ENCODE peak calls at places on chromosomes 5 and 9, in eight cellular contexts. K, R, A, S, Q, M, B and F are unnamed samples.

GRCh38 chr5:83095973-83096539 is 18.7 kb downstream of the XRCC4 start:
- DNase-seq in K (peak; percentile 55), R (no peak), A (no peak), S (no peak), Q (no peak), M (no peak), B (no peak), F (no peak)

GRCh38 chr5:142725231-142726187 is 39.6 kb upstream of the FGF1 start:
- DNase-seq in K (peak; percentile 73), R (no peak), A (no peak), S (no peak), Q (no peak), M (no peak), B (no peak), F (no peak)

GRCh38 chr5:52906845-52907244 is 82.3 kb upstream of the ITGA2 start:
- DNase-seq in K (no peak), R (no peak), A (no peak), S (no peak), Q (no peak), M (no peak), B (no peak), F (no peak)

GRCh38 chr9:36750630-36751029 is 177.9 kb downstream of the MELK start:
- DNase-seq in K (no peak), R (no peak), A (no peak), S (no peak), Q (no peak), M (no peak), B (no peak), F (no peak)

GRCh38 chr9:131013015-131013755 is 4.2 kb downstream of the LAMC3 start:
- DNase-seq in K (no peak), R (no peak), A (no peak), S (no peak), Q (no peak), M (no peak), B (no peak), F (no peak)

GRCh38 chr9:122039213-122039612 is 53.9 kb downstream of the TTLL11 start:
- DNase-seq in K (no peak), R (no peak), A (no peak), S (no peak), Q (no peak), M (no peak), B (no peak), F (no peak)

GRCh38 chr9:1995084-1995483 is 20.1 kb upstream of the SMARCA2 start:
- DNase-seq in K (no peak), R (no peak), A (no peak), S (no peak), Q (no peak), M (no peak), B (no peak), F (no peak)

GRCh38 chr9:22363421-22363887 is 83.2 kb upstream of the DMRTA1 start:
- DNase-seq in K (no peak), R (no peak), A (no peak), S (no peak), Q (no peak), M (no peak), B (no peak), F (no peak)

GRCh38 chr5:159452480-159453167 is 122.3 kb upstream of the IL12B start:
- DNase-seq in K (peak; percentile 47), R (no peak), A (no peak), S (no peak), Q (no peak), M (no peak), B (no peak), F (no peak)

GRCh38 chr9:79656127-79656526 is 84.4 kb downstream of the TLE4 start:
- DNase-seq in K (no peak), R (no peak), A (no peak), S (no peak), Q (no peak), M (no peak), B (no peak), F (no peak)

GRCh38 chr5:122063836-122064235 is 14.2 kb downstream of the LOX start:
- DNase-seq in K (no peak), R (no peak), A (no peak), S (no peak), Q (no peak), M (no peak), B (no peak), F (no peak)

GRCh38 chr5:6837519-6838110 is 124.4 kb downstream of the TENT4A start:
- DNase-seq in K (no peak), R (peak; percentile 32), A (peak; percentile 60), S (no peak), Q (no peak), M (no peak), B (no peak), F (peak; percentile 48)

GRCh38 chr5:72842816-72843215 is 26.4 kb downstream of the TNPO1 start:
- DNase-seq in K (no peak), R (no peak), A (no peak), S (no peak), Q (no peak), M (no peak), B (no peak), F (peak; percentile 30)

GRCh38 chr5:73299017-73299630 is 126.1 kb downstream of the TMEM174 start:
- DNase-seq in K (no peak), R (no peak), A (no peak), S (no peak), Q (no peak), M (no peak), B (peak; percentile 4), F (no peak)

GRCh38 chr5:109964136-109964535 is 274.4 kb downstream of the MAN2A1 start:
- DNase-seq in K (no peak), R (no peak), A (no peak), S (no peak), Q (no peak), M (no peak), B (no peak), F (no peak)

GRCh38 chr5:55360190-55360589 is 52.4 kb downstream of the MTREX start:
- DNase-seq in K (no peak), R (no peak), A (no peak), S (no peak), Q (no peak), M (no peak), B (no peak), F (no peak)

GRCh38 chr5:55492449-55492848 is 42.3 kb downstream of the PLPP1 start:
- DNase-seq in K (no peak), R (no peak), A (no peak), S (no peak), Q (no peak), M (no peak), B (no peak), F (no peak)